ENCODE peak calls at places on chromosome 22, in four cellular contexts. U is activated T-helper 1 cell treated with anti-CD3 and anti-CD28 coated beads, Interleukin-12 subunit alpha, Interleukin-12 subunit beta, Interleukin-2, Interleukin-4 antibody, amounts not matched to agents 30 ng/mL and 10 ng/mL and 1 ng/mL, durations not matched to agents 14 hours and 24 hours and 36 hours; L is ELR; S is cardiac septum. F is an unnamed sample.

GRCh38 chr22:30514252-30514651 is 8.8 kb upstream of the SEC14L4 start:
- DNase-seq in U (no peak), S (no peak), L (no peak), F (no peak)

GRCh38 chr22:27045103-27045940 is 387.9 kb downstream of the MIAT start:
- DNase-seq in S (no peak), U (no peak), L (peak; percentile 50), F (no peak)

GRCh38 chr22:43114958-43115357 is 4.4 kb downstream of the BIK start:
- DNase-seq in L (no peak), U (no peak), S (no peak), F (no peak)

GRCh38 chr22:38352436-38352835 is 35.2 kb upstream of the CSNK1E start:
- DNase-seq in U (no peak), L (no peak), S (no peak), F (peak; percentile 26)

GRCh38 chr22:33747029-33747428 is 173.2 kb downstream of the LARGE1 start:
- DNase-seq in U (no peak), L (no peak), S (no peak), F (no peak)

GRCh38 chr22:45671051-45671782 is 417 bp upstream of the ATXN10 start:
- DNase-seq in S (no peak), L (peak; percentile 33), U (no peak), F (no peak)

GRCh38 chr22:42202669-42203068 is 67.8 kb downstream of the TCF20 start:
- DNase-seq in S (no peak), U (peak; percentile 48), L (peak; percentile 46), F (no peak)

GRCh38 chr22:29208879-29209623 is 3.4 kb downstream of the EMID1 start:
- DNase-seq in U (no peak), S (no peak), L (no peak), F (no peak)

GRCh38 chr22:42919199-42919598 is 62.1 kb upstream of the ARFGAP3 start:
- DNase-seq in U (no peak), L (peak; percentile 53), S (no peak), F (peak; percentile 5)

GRCh38 chr22:45541580-45541979 is 38.9 kb downstream of the FBLN1 start:
- DNase-seq in L (no peak), U (no peak), S (no peak), F (no peak)

GRCh38 chr22:22394589-22394988 is 114.0 kb downstream of the ZNF280B start:
- DNase-seq in S (no peak), U (no peak), L (no peak), F (no peak)

GRCh38 chr22:38032681-38033521 is 24.3 kb upstream of the PICK1 start:
- DNase-seq in S (no peak), U (no peak), L (peak; percentile 72), F (no peak)

GRCh38 chr22:36541831-36542391 is 12.9 kb upstream of the EIF3D start:
- DNase-seq in L (peak; percentile 99), U (no peak), S (no peak), F (no peak)

GRCh38 chr22:49608660-49609059 is 219.0 kb downstream of the BRD1 start:
- DNase-seq in L (no peak), U (no peak), S (no peak), F (no peak)

GRCh38 chr22:21696115-21696514 is 30.3 kb downstream of the PPIL2 start:
- DNase-seq in L (no peak), U (no peak), S (no peak), F (no peak)

GRCh38 chr22:45096256-45096907 is 67.3 kb upstream of the NUP50 start:
- DNase-seq in U (peak; percentile 24), L (peak; percentile 69), S (no peak), F (no peak)